ENCODE peak calls at places on chromosomes 16 and 17, in eight cellular contexts. R, Y, X, L, A, D, Q and J are unnamed samples.

GRCh38 chr17:65231662-65232335 is 94.6 kb downstream of the RGS9 start:
- DNase-seq in R (peak), Y (peak), X (peak), L (peak), A (peak), D (peak), Q (no peak), J (peak)

GRCh38 chr17:79993390-79994221 is 42.1 kb downstream of the TBC1D16 start:
- DNase-seq in R (peak), Y (no peak), X (peak), L (peak), A (peak), D (peak), Q (peak), J (no peak)

GRCh38 chr17:37759014-37759637 is 14.3 kb upstream of the HNF1B start:
- DNase-seq in R (no peak), Y (no peak), X (no peak), L (no peak), A (no peak), D (no peak), Q (no peak), J (no peak)

GRCh38 chr17:78001182-78001581 is 42.7 kb downstream of the TNRC6C start:
- DNase-seq in R (peak), Y (no peak), X (no peak), L (no peak), A (peak), D (no peak), Q (no peak), J (no peak)

GRCh38 chr16:65178151-65178550 is 56.3 kb upstream of the CDH11 start:
- DNase-seq in R (peak), Y (no peak), X (no peak), L (peak), A (peak), D (no peak), Q (no peak), J (no peak)

GRCh38 chr16:74199066-74199841 is 97.4 kb upstream of the PSMD7 start:
- DNase-seq in R (peak), Y (no peak), X (no peak), L (no peak), A (no peak), D (no peak), Q (no peak), J (no peak)

GRCh38 chr17:2396568-2397246 is 4.2 kb downstream of the MNT start:
- DNase-seq in R (peak), Y (peak), X (peak), L (peak), A (peak), D (peak), Q (peak), J (peak)

GRCh38 chr16:89324056-89325010 is 106.8 kb downstream of the ZNF778 start:
- DNase-seq in R (peak), Y (no peak), X (no peak), L (no peak), A (peak), D (no peak), Q (peak), J (no peak)

GRCh38 chr17:19943026-19943425 is 34.6 kb downstream of the AKAP10 start:
- DNase-seq in R (no peak), Y (no peak), X (no peak), L (no peak), A (no peak), D (no peak), Q (no peak), J (no peak)

DNA sequence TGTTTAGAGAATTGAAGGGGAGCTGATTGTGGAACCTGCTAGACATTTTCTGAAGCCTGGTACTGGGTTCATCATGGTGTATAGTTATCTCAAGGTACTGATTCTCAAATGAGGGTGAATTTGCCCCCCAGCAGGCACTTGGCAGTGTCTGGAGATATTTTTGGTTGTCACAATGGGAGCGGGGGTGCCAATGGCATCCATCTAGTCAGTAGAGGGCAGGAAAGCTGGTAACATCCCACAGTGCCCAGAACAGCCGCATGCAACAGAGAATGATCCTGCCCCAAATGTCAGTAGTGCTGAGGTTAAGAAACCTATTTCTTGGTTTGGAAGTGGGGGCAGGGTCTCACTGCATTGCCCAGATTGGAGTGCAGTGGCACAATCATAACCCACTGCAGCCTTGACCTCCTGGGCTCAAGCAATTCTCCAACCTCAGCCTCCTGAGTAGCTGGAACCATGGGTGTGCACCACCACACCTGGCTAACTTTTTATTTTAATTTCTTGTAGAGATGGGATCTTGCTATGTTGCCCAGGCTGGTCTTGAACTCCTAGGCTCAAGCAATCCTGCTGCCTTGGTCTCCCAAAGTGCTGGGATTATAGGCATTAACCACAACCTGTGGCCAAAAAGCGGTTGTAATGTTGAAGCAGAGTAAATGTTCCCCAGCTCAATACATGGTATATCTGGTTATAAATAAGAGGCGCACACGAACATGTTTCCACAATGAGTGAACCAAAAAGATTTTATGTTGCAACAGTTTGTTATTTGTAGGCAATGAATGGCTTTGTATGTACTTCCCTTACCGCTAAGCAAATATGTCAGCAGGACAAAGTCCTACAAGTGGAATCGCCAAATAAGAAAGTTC is 46.4 kb upstream of the EEF2KMT start:
- DNase-seq in R (no peak), Y (no peak), X (no peak), L (no peak), A (no peak), D (no peak), Q (no peak), J (no peak)
- H3K4me3 ChIP-seq in R (no peak), Y (no peak), X (no peak), L (no peak), A (no peak), D (no peak), Q (no peak), J (no peak)

GRCh38 chr17:56121661-56122060 is 31.6 kb upstream of the ANKFN1 start:
- DNase-seq in R (no peak), Y (no peak), X (no peak), L (no peak), A (no peak), D (no peak), Q (no peak), J (no peak)
- TF ChIP-seq CTCF in R (peak), Y (peak), X (peak), L (no peak), A (no peak), D (no peak), Q (no peak), J (peak)

GRCh38 chr17:45227631-45228120 is 6.0 kb downstream of the FMNL1 start:
- DNase-seq in R (no peak), Y (no peak), X (no peak), L (no peak), A (no peak), D (no peak), Q (peak), J (no peak)
- H3K4me3 ChIP-seq in R (no peak), Y (no peak), X (no peak), L (no peak), A (no peak), D (no peak), Q (no peak), J (no peak)

DNA sequence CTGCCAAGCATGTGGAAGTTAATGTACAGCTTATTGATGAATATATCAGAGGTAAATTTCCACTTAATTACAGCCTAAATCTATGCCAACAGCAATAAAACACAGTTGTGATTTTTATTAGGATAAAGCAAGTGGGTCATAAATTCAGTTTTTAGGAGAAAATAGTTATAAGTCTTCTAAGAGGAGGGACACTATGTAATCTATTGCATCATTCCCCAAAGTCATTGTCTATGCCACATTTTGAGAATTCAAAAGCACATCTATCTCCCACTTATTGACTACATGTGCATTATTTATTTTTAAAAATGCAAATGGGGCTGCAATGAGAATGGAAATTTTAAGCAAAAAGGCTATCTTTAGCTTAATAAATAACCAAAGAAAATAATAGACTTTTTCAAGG is 23.7 kb upstream of the NSRP1 start:
- DNase-seq in R (no peak), Y (no peak), X (no peak), L (no peak), A (no peak), D (no peak), Q (no peak), J (no peak)
- TF ChIP-seq CTCF in R (no peak), Y (no peak), X (no peak), L (no peak), A (no peak), D (no peak), Q (no peak), J (no peak)

GRCh38 chr16:20681821-20682736 is 15.4 kb downstream of the ACSM1 start:
- DNase-seq in R (no peak), Y (no peak), X (no peak), L (no peak), A (no peak), D (no peak), Q (no peak), J (no peak)
- H3K4me3 ChIP-seq in R (no peak), Y (no peak), X (no peak), L (no peak), A (no peak), D (no peak), Q (no peak), J (no peak)

DNA sequence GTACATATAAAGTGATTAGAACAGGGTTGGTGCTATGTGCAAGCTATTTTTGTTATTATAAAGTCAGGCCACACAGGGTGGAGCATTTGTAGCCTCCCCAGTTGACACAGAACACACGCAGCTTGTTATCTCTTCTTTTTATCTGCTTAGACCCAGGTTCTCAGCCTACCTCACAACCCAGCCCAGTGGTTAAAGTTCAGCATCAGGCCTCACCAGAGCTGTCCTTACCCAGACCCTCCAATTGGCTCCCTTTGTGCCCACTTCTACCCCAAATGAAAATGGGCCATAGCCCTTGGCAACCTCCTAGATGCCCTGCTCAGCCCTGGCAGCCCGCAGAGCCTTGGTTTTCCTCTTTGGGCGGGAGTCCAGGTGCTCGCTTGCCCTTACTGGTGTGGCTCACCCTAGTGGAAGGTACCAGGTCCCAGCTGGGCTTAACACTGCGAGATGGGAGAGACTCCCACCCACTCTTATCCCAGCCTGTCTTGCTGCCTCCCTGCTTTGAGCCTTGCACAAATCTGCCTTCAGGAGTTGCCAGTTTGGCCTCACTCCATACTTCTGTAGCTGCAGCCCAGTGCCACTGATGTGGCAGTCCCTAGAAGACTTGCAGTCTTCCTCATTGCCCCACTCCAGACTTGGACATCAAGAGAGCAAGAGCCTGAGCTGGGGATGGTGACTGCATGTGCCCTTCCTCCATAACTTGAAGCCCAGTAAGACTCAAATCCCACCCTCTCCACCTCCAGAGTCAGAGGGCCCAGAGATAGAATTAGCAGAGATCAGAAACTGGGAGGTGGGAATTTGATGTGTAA is 1.2 kb upstream of the PIGS start:
- DNase-seq in R (no peak), Y (no peak), X (no peak), L (no peak), A (no peak), D (no peak), Q (no peak), J (no peak)
- TF ChIP-seq CTCF in R (no peak), Y (no peak), X (no peak), L (no peak), A (no peak), D (no peak), Q (no peak), J (no peak)

GRCh38 chr16:13414154-13414553 is 505.8 kb upstream of the ERCC4 start:
- DNase-seq in R (no peak), Y (no peak), X (no peak), L (no peak), A (no peak), D (no peak), Q (no peak), J (no peak)

GRCh38 chr16:13421726-13422125 is 498.2 kb upstream of the ERCC4 start:
- DNase-seq in R (no peak), Y (no peak), X (no peak), L (no peak), A (no peak), D (no peak), Q (no peak), J (no peak)

DNA sequence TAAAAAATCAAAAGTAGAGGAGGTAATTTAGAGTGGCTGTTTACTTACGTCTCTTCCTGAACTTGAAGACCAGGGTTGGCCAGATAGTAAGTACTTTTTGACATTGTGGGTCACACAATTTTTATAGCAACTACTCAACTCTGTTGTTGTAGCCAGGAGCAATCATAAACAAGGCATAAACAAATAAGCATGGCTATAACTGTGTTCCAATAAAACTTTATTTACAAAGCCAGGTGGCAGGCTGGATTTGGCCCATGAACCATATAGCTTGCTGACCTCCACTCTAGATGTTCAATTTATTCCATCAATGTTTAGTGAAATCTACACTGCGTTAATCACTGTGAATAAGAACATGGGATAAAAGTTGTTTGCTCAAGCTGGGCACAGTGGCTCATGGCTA is 500.4 kb upstream of the ERCC4 start:
- DNase-seq in R (no peak), Y (no peak), X (no peak), L (no peak), A (no peak), D (no peak), Q (no peak), J (no peak)
- H3K4me3 ChIP-seq in R (no peak), Y (no peak), X (no peak), L (no peak), A (no peak), D (no peak), Q (no peak), J (no peak)

DNA sequence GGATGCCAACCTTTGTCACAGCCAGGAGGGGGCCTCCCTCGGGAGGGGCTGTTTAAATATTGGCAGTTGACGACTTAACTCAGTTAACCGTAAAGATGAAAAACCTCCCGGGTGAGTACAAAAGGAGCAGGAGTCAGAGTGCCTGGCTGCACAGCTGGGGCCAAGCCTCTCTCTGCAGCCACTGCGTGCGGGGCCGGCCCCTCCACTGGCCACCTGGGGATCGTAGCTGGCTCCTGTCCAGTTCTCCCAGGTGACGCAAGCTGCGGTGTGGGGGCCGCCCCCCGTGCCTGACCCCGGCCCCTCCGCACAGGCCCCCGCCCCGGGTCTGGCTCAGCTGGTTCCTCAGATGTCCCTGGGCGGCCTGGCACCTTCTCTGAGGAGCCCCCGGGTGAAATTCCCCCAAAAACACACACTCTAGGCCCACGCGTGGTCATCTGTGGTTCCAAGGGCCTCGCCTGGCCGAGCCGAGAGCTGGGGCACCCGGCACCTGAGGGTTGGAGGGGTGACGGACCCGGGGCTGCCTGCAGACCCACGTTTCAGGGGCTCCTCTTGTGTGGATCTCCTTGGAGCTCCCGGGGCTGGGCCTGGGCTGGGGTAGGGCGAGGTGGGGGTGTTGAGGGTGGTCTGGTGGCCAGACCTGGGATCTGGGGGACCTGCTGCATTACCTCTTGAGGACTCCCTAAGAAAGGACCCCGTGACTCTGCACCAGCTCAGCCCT is 7.4 kb upstream of the CACNA1H start:
- DNase-seq in R (no peak), Y (no peak), X (no peak), L (no peak), A (no peak), D (no peak), Q (no peak), J (no peak)
- TF ChIP-seq CTCF in R (no peak), Y (no peak), X (no peak), L (no peak), A (no peak), D (no peak), Q (no peak), J (no peak)

DNA sequence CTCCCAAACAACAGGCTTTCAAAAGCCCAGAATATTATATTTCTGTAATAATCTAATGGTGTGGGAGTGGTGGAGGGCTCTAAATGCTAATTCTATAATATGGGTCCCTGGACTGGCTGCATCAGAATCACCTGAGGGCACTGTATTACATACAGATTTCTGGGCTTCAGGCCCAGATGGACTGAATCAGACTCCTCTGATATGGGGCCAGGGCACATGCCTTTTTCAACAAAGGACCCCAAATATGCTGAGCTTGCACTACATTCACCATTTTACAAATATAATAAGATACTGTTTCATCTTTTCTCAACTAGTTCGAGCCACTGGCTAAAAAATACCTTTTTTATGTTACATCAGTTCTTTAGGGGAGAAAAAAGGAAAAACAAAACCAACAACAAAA is 309.7 kb downstream of the MAP2K6 start:
- DNase-seq in R (peak), Y (no peak), X (no peak), L (no peak), A (no peak), D (no peak), Q (no peak), J (no peak)
- H3K4me3 ChIP-seq in R (no peak), Y (no peak), X (no peak), L (no peak), A (no peak), D (no peak), Q (no peak), J (no peak)